ENCODE peak calls at places on chromosome 6, in seven cellular contexts. F, J, Q, C, K, Y and X are unnamed samples.
A peak's percentile ranks its signal among the peaks of the same experiment; 100 is the strongest.

GRCh38 chr6:45192556-45192955 is 135.6 kb upstream of the RUNX2 start:
- DNase-seq in F (no peak), J (no peak), Q (no peak), C (no peak), K (no peak), Y (no peak), X (no peak)

GRCh38 chr6:52335576-52335975 is 26.4 kb upstream of the PAQR8 start:
- DNase-seq in F (no peak), J (no peak), Q (no peak), C (no peak), K (no peak), Y (no peak), X (no peak)

GRCh38 chr6:28907394-28907793 is 16.4 kb downstream of the TRIM27 start:
- DNase-seq in F (no peak), J (peak; percentile 89), Q (no peak), C (no peak), K (no peak), Y (peak; percentile 80), X (peak; percentile 69)

GRCh38 chr6:118298476-118298875 is 249.6 kb upstream of the PLN start:
- DNase-seq in F (no peak), J (no peak), Q (no peak), C (no peak), K (no peak), Y (no peak), X (no peak)

GRCh38 chr6:169890049-169890448 is 138.6 kb downstream of the ERMARD start:
- DNase-seq in F (no peak), J (no peak), Q (no peak), C (no peak), K (no peak), Y (no peak), X (no peak)

GRCh38 chr6:35148167-35148741 is 7.1 kb upstream of the TCP11 start:
- DNase-seq in F (no peak), J (peak; percentile 56), Q (no peak), C (no peak), K (no peak), Y (no peak), X (no peak)

GRCh38 chr6:137882225-137882961 is 15.3 kb downstream of the TNFAIP3 start:
- DNase-seq in F (no peak), J (no peak), Q (no peak), C (no peak), K (no peak), Y (no peak), X (no peak)

GRCh38 chr6:126955621-126956020 is 162.8 kb upstream of the RSPO3 start:
- DNase-seq in F (no peak), J (no peak), Q (no peak), C (no peak), K (no peak), Y (no peak), X (no peak)

GRCh38 chr6:1901556-1901955 is 291.8 kb downstream of the FOXC1 start:
- DNase-seq in F (no peak), J (peak; percentile 78), Q (no peak), C (no peak), K (no peak), Y (no peak), X (peak; percentile 10)

GRCh38 chr6:24689964-24690363 is 23.1 kb downstream of the ACOT13 start:
- DNase-seq in F (no peak), J (no peak), Q (no peak), C (no peak), K (no peak), Y (no peak), X (no peak)

GRCh38 chr6:36197739-36198221 is 1.2 kb downstream of the BRPF3 start:
- DNase-seq in F (no peak), J (no peak), Q (no peak), C (no peak), K (no peak), Y (no peak), X (no peak)

GRCh38 chr6:150767161-150767560 is 98.3 kb upstream of the MTHFD1L start:
- DNase-seq in F (no peak), J (no peak), Q (no peak), C (no peak), K (no peak), Y (no peak), X (no peak)

GRCh38 chr6:150766201-150766997 is 99.1 kb upstream of the MTHFD1L start:
- DNase-seq in F (no peak), J (no peak), Q (no peak), C (no peak), K (no peak), Y (no peak), X (no peak)

GRCh38 chr6:150767585-150768164 is 97.8 kb upstream of the MTHFD1L start:
- DNase-seq in F (no peak), J (peak; percentile 7), Q (no peak), C (no peak), K (no peak), Y (no peak), X (no peak)

GRCh38 chr6:150764638-150765456 is 100.7 kb upstream of the MTHFD1L start:
- DNase-seq in F (no peak), J (no peak), Q (no peak), C (no peak), K (no peak), Y (no peak), X (no peak)

DNA sequence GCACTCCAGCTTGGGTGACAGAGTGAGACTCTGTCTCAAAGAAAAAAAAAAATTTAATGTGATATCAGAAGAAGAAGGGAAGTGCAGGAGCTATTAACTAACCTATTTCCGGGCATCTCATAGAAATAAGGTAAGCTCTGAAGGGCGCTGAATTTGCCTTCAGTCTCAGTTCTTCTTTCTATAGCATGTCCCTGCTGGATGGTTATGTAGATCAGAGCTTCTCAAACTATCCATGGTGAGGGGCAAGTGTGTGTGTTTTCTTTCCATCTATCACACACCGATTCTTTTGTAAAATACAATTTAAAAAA is 100.1 kb upstream of the MTHFD1L start:
- DNase-seq in F (no peak), J (no peak), Q (no peak), C (no peak), K (no peak), Y (no peak), X (no peak)
- H3K27ac ChIP-seq in F (no peak overlapping the region), J (no peak overlapping the region), Q (no peak overlapping the region), C (no peak overlapping the region), K (no peak overlapping the region), Y (no peak overlapping the region), X (no peak overlapping the region)

DNA sequence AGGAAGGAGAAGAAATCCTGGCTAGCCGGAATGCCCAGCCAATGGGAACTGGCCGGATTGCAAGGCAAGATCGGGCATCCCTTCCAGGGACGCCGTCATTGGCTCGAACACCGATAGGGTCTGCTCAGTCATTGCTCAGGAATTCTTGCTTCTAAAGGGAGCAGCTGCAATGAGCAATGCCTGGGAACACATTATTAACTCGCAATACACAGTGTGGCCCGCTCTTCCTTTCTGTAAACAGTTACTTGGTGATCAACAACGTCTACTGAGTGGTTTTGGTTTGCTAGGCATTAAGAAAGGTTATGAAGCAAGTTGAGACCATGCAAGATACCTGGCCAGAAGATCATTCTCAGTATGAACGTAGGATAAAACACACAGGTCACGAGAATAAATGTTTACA is 165.4 kb upstream of the CITED2 start:
- DNase-seq in F (peak; percentile 83), J (peak; percentile 95), Q (peak; percentile 69), C (peak; percentile 83), K (peak; percentile 50), Y (peak; percentile 91), X (peak; percentile 95)
- H3K4me3 ChIP-seq in F (no peak overlapping the region), J (no peak overlapping the region), Q (no peak overlapping the region), C (no peak overlapping the region), K (peak overlapping the region; percentile 22), Y (no peak overlapping the region), X (no peak overlapping the region)

GRCh38 chr6:13248053-13248452 is 80.3 kb downstream of the TBC1D7 start:
- DNase-seq in F (no peak), J (peak; percentile 18), Q (no peak), C (no peak), K (no peak), Y (no peak), X (peak; percentile 11)

GRCh38 chr6:13247627-13248026 is 80.7 kb downstream of the TBC1D7 start:
- DNase-seq in F (no peak), J (no peak), Q (no peak), C (no peak), K (no peak), Y (no peak), X (no peak)

GRCh38 chr6:13248953-13249432 is 79.3 kb downstream of the TBC1D7 start:
- DNase-seq in F (no peak), J (no peak), Q (no peak), C (no peak), K (no peak), Y (no peak), X (no peak)

GRCh38 chr6:13249817-13250216 is 78.5 kb downstream of the TBC1D7 start:
- DNase-seq in F (no peak), J (no peak), Q (no peak), C (no peak), K (no peak), Y (no peak), X (no peak)

GRCh38 chr6:13248549-13248948 is 79.8 kb downstream of the TBC1D7 start:
- DNase-seq in F (no peak), J (no peak), Q (no peak), C (no peak), K (no peak), Y (no peak), X (no peak)
- H3K27ac ChIP-seq in F (peak overlapping the region; percentile 5), J (no peak overlapping the region), Q (no peak overlapping the region), C (no peak overlapping the region), K (no peak overlapping the region), Y (no peak overlapping the region), X (no peak overlapping the region)

DNA sequence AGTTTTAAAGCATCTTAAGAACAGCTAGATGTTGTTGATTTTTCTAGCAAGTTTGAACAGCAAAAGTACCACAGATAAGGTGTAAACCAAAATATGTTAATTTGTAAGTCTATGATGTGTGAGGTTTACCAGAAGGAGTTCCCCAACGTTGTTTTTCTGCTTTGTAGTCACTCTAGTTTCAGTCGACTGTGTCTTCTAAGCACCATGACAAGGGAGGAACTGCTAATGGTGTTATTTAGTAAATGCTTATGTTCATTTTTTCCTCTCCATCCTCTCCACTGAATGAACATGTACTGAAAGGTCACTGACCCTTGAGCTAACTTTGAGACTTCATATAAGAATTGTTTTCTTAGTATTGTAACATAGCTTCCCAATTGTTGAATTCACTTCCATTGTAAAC is 3.0 kb downstream of the ENPP3 start:
- DNase-seq in F (no peak), J (no peak), Q (no peak), C (no peak), K (no peak), Y (no peak), X (no peak)
- H3K4me3 ChIP-seq in F (no peak overlapping the region), J (no peak overlapping the region), Q (no peak overlapping the region), C (no peak overlapping the region), K (no peak overlapping the region), Y (no peak overlapping the region), X (no peak overlapping the region)

DNA sequence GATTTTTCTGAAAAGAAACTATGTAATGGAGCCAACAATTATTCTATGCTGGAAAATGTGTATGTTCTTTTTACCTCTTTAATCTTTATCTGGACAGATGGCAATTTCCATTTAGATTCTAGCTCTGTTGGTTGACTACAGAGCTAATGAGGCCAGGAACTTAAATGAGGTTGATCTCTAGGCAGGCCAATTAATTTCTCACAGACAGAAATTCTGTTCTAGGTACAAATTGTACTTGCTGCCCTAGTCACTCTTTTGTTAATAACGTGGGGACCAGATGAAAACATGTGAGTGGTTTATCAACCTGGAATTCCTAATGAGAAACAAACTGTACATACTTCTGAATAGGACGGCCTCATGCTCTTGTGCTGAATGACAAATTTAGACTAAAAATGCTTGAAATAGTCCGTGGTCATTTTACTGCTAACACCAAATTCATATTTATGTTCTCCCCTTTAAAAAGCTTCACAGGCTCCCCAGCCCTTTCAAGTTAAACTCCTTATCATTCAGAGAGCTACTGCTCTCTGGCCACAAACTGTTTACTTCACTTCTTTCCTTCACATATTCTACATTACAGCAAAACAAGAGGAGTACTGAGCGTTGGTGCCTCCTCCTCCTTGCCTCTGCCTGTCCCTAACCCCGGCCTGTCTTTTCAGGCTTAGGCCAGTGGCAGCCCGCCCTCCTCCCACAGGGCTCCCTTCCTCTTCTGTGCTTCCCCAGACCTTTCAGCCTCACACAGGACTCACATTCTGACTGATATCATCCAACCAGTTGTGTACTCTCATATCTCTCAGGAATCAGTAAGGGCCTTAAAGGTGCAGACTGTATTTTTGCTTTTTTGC is 41.4 kb downstream of the DTNBP1 start:
- DNase-seq in F (no peak), J (peak; percentile 11), Q (peak; percentile 75), C (peak; percentile 89), K (no peak), Y (no peak), X (no peak)
- H3K27ac ChIP-seq in F (peak overlapping the region; percentile 8), J (no peak overlapping the region), Q (peak overlapping the region; percentile 61), C (peak overlapping the region; percentile 34), K (no peak overlapping the region), Y (no peak overlapping the region), X (no peak overlapping the region)